ENCODE peak calls at places on chromosomes 1 and 21, in nine cellular contexts. V, M, B, J, Z, H, I, D and X are unnamed samples.

GRCh38 chr1:24052119-24052695 is 59.7 kb downstream of the MYOM3 start:
- DNase-seq in V (no peak), M (no peak), B (no peak), J (no peak), Z (no peak), H (no peak), I (no peak), D (no peak), X (no peak)

GRCh38 chr1:24285231-24285630 is 33.9 kb upstream of the GRHL3 start:
- DNase-seq in V (no peak), M (no peak), B (no peak), J (no peak), Z (no peak), H (no peak), I (no peak), D (no peak), X (no peak)

GRCh38 chr1:24643362-24644346 is 552 bp downstream of the SRRM1 start:
- DNase-seq in V (no peak), M (no peak), B (peak), J (peak), Z (peak), H (peak), I (no peak), D (no peak), X (peak)

GRCh38 chr1:109281680-109282496 is 1.1 kb downstream of the PSRC1 start:
- DNase-seq in V (no peak), M (no peak), B (no peak), J (no peak), Z (no peak), H (no peak), I (no peak), D (peak), X (no peak)

GRCh38 chr1:85290826-85291225 is 14.4 kb upstream of the BCL10 start:
- DNase-seq in V (no peak), M (no peak), B (no peak), J (no peak), Z (no peak), H (no peak), I (no peak), D (peak), X (no peak)

GRCh38 chr1:177170756-177171535 is at the start of gene BRINP2:
- DNase-seq in V (no peak), M (peak), B (no peak), J (no peak), Z (peak), H (no peak), I (no peak), D (peak), X (peak)

GRCh38 chr1:67735806-67736627 is 51.0 kb downstream of the GADD45A start:
- DNase-seq in V (no peak), M (peak), B (peak), J (peak), Z (no peak), H (peak), I (peak), D (peak), X (peak)

GRCh38 chr1:31299365-31299764 is 2.5 kb downstream of the ZCCHC17 start:
- DNase-seq in V (no peak), M (no peak), B (no peak), J (no peak), Z (no peak), H (no peak), I (no peak), D (peak), X (no peak)

GRCh38 chr1:185369786-185370185 is 52.7 kb upstream of the IVNS1ABP start:
- DNase-seq in V (no peak), M (no peak), B (no peak), J (no peak), Z (no peak), H (no peak), I (no peak), D (peak), X (no peak)

GRCh38 chr21:42508371-42508770 is 5.3 kb upstream of the SLC37A1 start:
- DNase-seq in V (no peak), M (no peak), B (no peak), J (no peak), Z (no peak), H (no peak), I (no peak), D (no peak), X (no peak)

GRCh38 chr21:37849703-37850102 is 66.6 kb downstream of the KCNJ6 start:
- DNase-seq in V (no peak), M (no peak), B (no peak), J (no peak), Z (no peak), H (peak), I (no peak), D (no peak), X (no peak)

GRCh38 chr21:38343691-38344090 is 86.9 kb downstream of the KCNJ15 start:
- DNase-seq in V (no peak), M (no peak), B (no peak), J (no peak), Z (no peak), H (no peak), I (no peak), D (peak), X (no peak)

GRCh38 chr1:207941664-207942063 is 30.7 kb upstream of the CD34 start:
- DNase-seq in V (no peak), M (peak), B (no peak), J (no peak), Z (no peak), H (no peak), I (no peak), D (peak), X (no peak)

GRCh38 chr1:19465123-19465522 is 20.2 kb downstream of the CAPZB start:
- DNase-seq in V (no peak), M (no peak), B (no peak), J (no peak), Z (no peak), H (no peak), I (no peak), D (peak), X (no peak)

GRCh38 chr1:181984006-181984405 is 77.5 kb downstream of the ZNF648 start:
- DNase-seq in V (no peak), M (no peak), B (no peak), J (no peak), Z (no peak), H (no peak), I (no peak), D (no peak), X (no peak)

GRCh38 chr1:70902211-70902610 is 145.4 kb downstream of the PTGER3 start:
- DNase-seq in V (no peak), M (no peak), B (no peak), J (no peak), Z (no peak), H (no peak), I (no peak), D (no peak), X (no peak)

GRCh38 chr1:186848509-186849130 is 19.9 kb downstream of the PLA2G4A start:
- DNase-seq in V (no peak), M (no peak), B (no peak), J (no peak), Z (no peak), H (no peak), I (no peak), D (no peak), X (no peak)

GRCh38 chr21:44558695-44559094 is at the start of gene KRTAP10-3:
- DNase-seq in V (no peak), M (no peak), B (no peak), J (no peak), Z (no peak), H (no peak), I (no peak), D (no peak), X (no peak)

GRCh38 chr1:71593523-71593922 is 512.7 kb upstream of the ZRANB2 start:
- DNase-seq in V (no peak), M (no peak), B (no peak), J (no peak), Z (peak), H (no peak), I (no peak), D (peak), X (no peak)

GRCh38 chr1:80468356-80468755 is 1332.4 kb upstream of the ADGRL2 start:
- DNase-seq in V (no peak), M (no peak), B (no peak), J (no peak), Z (no peak), H (no peak), I (no peak), D (peak), X (no peak)

GRCh38 chr1:160108888-160109662 is 6.5 kb upstream of the ATP1A2 start:
- DNase-seq in V (peak), M (no peak), B (peak), J (peak), Z (peak), H (peak), I (no peak), D (peak), X (peak)

GRCh38 chr1:115302390-115302961 is 35.6 kb downstream of the NGF start:
- DNase-seq in V (no peak), M (no peak), B (no peak), J (no peak), Z (no peak), H (no peak), I (no peak), D (peak), X (no peak)

GRCh38 chr1:160670701-160671100 is 23.9 kb upstream of the SLAMF1 start:
- DNase-seq in V (no peak), M (no peak), B (no peak), J (no peak), Z (no peak), H (no peak), I (no peak), D (no peak), X (no peak)

GRCh38 chr1:204448991-204449390 is 37.4 kb upstream of the PPP1R15B start:
- DNase-seq in V (no peak), M (no peak), B (no peak), J (no peak), Z (no peak), H (no peak), I (no peak), D (no peak), X (no peak)

GRCh38 chr21:44353200-44353970 is at the start of gene TRPM2:
- DNase-seq in V (peak), M (no peak), B (no peak), J (no peak), Z (no peak), H (no peak), I (peak), D (peak), X (peak)

GRCh38 chr1:9591669-9592509 is 3.2 kb downstream of the TMEM201 start:
- DNase-seq in V (no peak), M (no peak), B (no peak), J (no peak), Z (no peak), H (no peak), I (no peak), D (no peak), X (no peak)

GRCh38 chr21:45498646-45499000 is 43.6 kb downstream of the SLC19A1 start:
- DNase-seq in V (no peak), M (no peak), B (no peak), J (no peak), Z (no peak), H (no peak), I (no peak), D (no peak), X (no peak)

GRCh38 chr1:225430301-225430700 is 2.5 kb upstream of the LBR start:
- DNase-seq in V (no peak), M (no peak), B (no peak), J (no peak), Z (no peak), H (no peak), I (no peak), D (no peak), X (no peak)